ENCODE peak calls at places on chromosomes 7 and 10, in seven cellular contexts. E, M, K, Q, V, H and D are unnamed samples.

GRCh38 chr10:62323751-62324150 is 50.4 kb upstream of the ZNF365 start:
- DNase-seq in Q (no peak), M (no peak), K (no peak), H (no peak), E (peak; percentile 16), V (no peak), D (no peak)

GRCh38 chr7:130642383-130642782 is 26.2 kb downstream of the COPG2 start:
- DNase-seq in Q (no peak), E (no peak), V (no peak), M (no peak), K (no peak), H (no peak), D (no peak)

GRCh38 chr10:23065549-23065948 is 29.8 kb upstream of the MSRB2 start:
- DNase-seq in Q (peak; percentile 11), H (no peak), M (peak; percentile 48), V (no peak), K (peak; percentile 75), E (peak; percentile 71), D (no peak)

GRCh38 chr7:4001742-4002141 is 680.4 kb upstream of the FOXK1 start:
- DNase-seq in H (no peak), E (no peak), V (no peak), M (no peak), K (no peak), Q (no peak), D (no peak)

GRCh38 chr7:17716816-17717215 is 223.5 kb downstream of the SNX13 start:
- DNase-seq in V (no peak), E (no peak), H (no peak), M (no peak), K (no peak), Q (no peak), D (no peak)

GRCh38 chr7:157372300-157373232 is 35.8 kb downstream of the DNAJB6 start:
- DNase-seq in H (no peak), M (no peak), K (no peak), V (no peak), E (no peak), Q (no peak), D (no peak)

GRCh38 chr10:31884386-31884785 is 44.2 kb downstream of the ARHGAP12 start:
- DNase-seq in V (no peak), E (no peak), K (no peak), H (no peak), Q (no peak), M (no peak), D (no peak)

GRCh38 chr10:818010-818409 is 113.5 kb downstream of the LARP4B start:
- DNase-seq in M (no peak), K (no peak), Q (no peak), V (no peak), H (no peak), E (peak; percentile 42), D (no peak)

GRCh38 chr10:93073539-93074136 is at the start of gene CYP26A1:
- DNase-seq in E (no peak), H (peak; percentile 45), V (no peak), Q (no peak), M (no peak), K (no peak), D (peak; percentile 40)

GRCh38 chr7:94509879-94510581 is 421 bp downstream of the CASD1 start:
- DNase-seq in Q (no peak), M (peak; percentile 78), H (peak; percentile 85), V (peak; percentile 76), K (peak; percentile 72), E (peak; percentile 59), D (peak; percentile 91)

GRCh38 chr10:125123363-125124113 is 36.8 kb downstream of the CTBP2 start:
- DNase-seq in Q (no peak), V (no peak), E (peak; percentile 58), M (peak; percentile 83), H (no peak), K (peak; percentile 89), D (no peak)

GRCh38 chr10:33008499-33009243 is 50.6 kb upstream of the ITGB1 start:
- DNase-seq in H (peak; percentile 56), Q (peak; percentile 81), M (peak; percentile 59), K (no peak), E (peak; percentile 93), V (peak; percentile 30), D (peak; percentile 80)

GRCh38 chr7:593324-594115 is 73.9 kb upstream of the PDGFA start:
- DNase-seq in V (peak; percentile 21), H (peak; percentile 33), K (no peak), M (no peak), Q (no peak), E (no peak), D (no peak)

GRCh38 chr7:73437699-73438416 is 4.3 kb downstream of the FZD9 start:
- DNase-seq in K (no peak), E (no peak), M (no peak), Q (no peak), H (no peak), V (no peak), D (no peak)

GRCh38 chr7:44638611-44639557 is 32.5 kb downstream of the OGDH start:
- DNase-seq in M (peak; percentile 38), V (peak; percentile 33), Q (no peak), K (peak; percentile 56), H (peak; percentile 80), E (peak; percentile 68), D (peak; percentile 89)

GRCh38 chr10:119538632-119539358 is 3.7 kb downstream of the RGS10 start:
- DNase-seq in H (no peak), Q (no peak), E (no peak), K (no peak), M (no peak), V (no peak), D (peak; percentile 33)

GRCh38 chr7:95536656-95537311 is 51.0 kb downstream of the ASB4 start:
- DNase-seq in M (no peak), V (no peak), Q (no peak), H (no peak), E (no peak), K (no peak), D (no peak)

GRCh38 chr7:64888901-64889685 is 14.0 kb upstream of the ZNF273 start:
- DNase-seq in K (peak; percentile 31), M (peak; percentile 48), Q (no peak), V (no peak), H (peak; percentile 28), E (peak; percentile 21), D (no peak)

GRCh38 chr7:15784694-15785030 is 98.2 kb upstream of the MEOX2 start:
- DNase-seq in E (no peak), V (no peak), M (no peak), K (no peak), H (no peak), Q (no peak), D (no peak)